ENCODE peak calls at places on chromosomes 13 and 19, in eight cellular contexts. One of them, this sample, is unnamed.
A peak's percentile ranks its signal among the peaks of the same experiment; 100 is the strongest.

GRCh38 chr13:33033361-33033812 is 17.2 kb downstream of the KL start:
- DNase-seq in GM06990: no peak
- DNase-seq in GM12865: peak; percentile 83
- DNase-seq in sigmoid colon: peak; percentile 68
- DNase-seq in fibroblast of mammary gland: no peak
- DNase-seq in thoracic aorta: no peak
- DNase-seq in AG04450: no peak
- DNase-seq in tibial artery: no peak
- DNase-seq in this sample: no peak

GRCh38 chr13:108957369-108958012 is 328.1 kb downstream of the MYO16 start:
- DNase-seq in AG04450: peak; percentile 55
- DNase-seq in GM06990: no peak
- DNase-seq in thoracic aorta: no peak
- DNase-seq in fibroblast of mammary gland: peak; percentile 93
- DNase-seq in tibial artery: no peak
- DNase-seq in sigmoid colon: peak; percentile 69
- DNase-seq in GM12865: no peak
- DNase-seq in this sample: peak; percentile 89

GRCh38 chr13:57633950-57634828 is 2.6 kb downstream of the PCDH17 start:
- DNase-seq in thoracic aorta: no peak
- DNase-seq in GM06990: no peak
- DNase-seq in AG04450: no peak
- DNase-seq in sigmoid colon: peak; percentile 61
- DNase-seq in GM12865: no peak
- DNase-seq in fibroblast of mammary gland: no peak
- DNase-seq in tibial artery: peak; percentile 25
- DNase-seq in this sample: no peak

GRCh38 chr19:15550847-15551182 is 42.5 kb downstream of the CYP4F22 start:
- DNase-seq in GM12865: no peak
- DNase-seq in AG04450: no peak
- DNase-seq in fibroblast of mammary gland: no peak
- DNase-seq in sigmoid colon: no peak
- DNase-seq in thoracic aorta: no peak
- DNase-seq in GM06990: no peak
- DNase-seq in tibial artery: no peak
- DNase-seq in this sample: no peak

GRCh38 chr13:111460548-111461444 is 140.4 kb downstream of the TEX29 start:
- DNase-seq in fibroblast of mammary gland: peak; percentile 50
- DNase-seq in tibial artery: no peak
- DNase-seq in GM06990: no peak
- DNase-seq in thoracic aorta: no peak
- DNase-seq in AG04450: peak; percentile 24
- DNase-seq in sigmoid colon: peak; percentile 64
- DNase-seq in GM12865: peak; percentile 12
- DNase-seq in this sample: peak; percentile 1

GRCh38 chr19:38134538-38135149 is 89.4 kb downstream of the DPF1 start:
- DNase-seq in thoracic aorta: no peak
- DNase-seq in fibroblast of mammary gland: peak; percentile 59
- DNase-seq in GM12865: peak; percentile 63
- DNase-seq in GM06990: no peak
- DNase-seq in sigmoid colon: no peak
- DNase-seq in tibial artery: no peak
- DNase-seq in AG04450: no peak
- DNase-seq in this sample: peak; percentile 62

GRCh38 chr19:46383171-46383815 is 30.1 kb downstream of the CCDC8 start:
- DNase-seq in fibroblast of mammary gland: no peak
- DNase-seq in tibial artery: no peak
- DNase-seq in GM12865: no peak
- DNase-seq in AG04450: no peak
- DNase-seq in sigmoid colon: peak; percentile 30
- DNase-seq in thoracic aorta: no peak
- DNase-seq in GM06990: no peak
- DNase-seq in this sample: no peak

GRCh38 chr19:17946965-17947784 is 14.4 kb downstream of the CCDC124 start:
- DNase-seq in GM12865: no peak
- DNase-seq in tibial artery: no peak
- DNase-seq in sigmoid colon: no peak
- DNase-seq in AG04450: no peak
- DNase-seq in thoracic aorta: no peak
- DNase-seq in GM06990: peak; percentile 73
- DNase-seq in fibroblast of mammary gland: no peak
- DNase-seq in this sample: no peak

GRCh38 chr19:1952635-1953034 is 11.7 kb downstream of the CSNK1G2 start:
- DNase-seq in sigmoid colon: no peak
- DNase-seq in tibial artery: no peak
- DNase-seq in fibroblast of mammary gland: peak; percentile 49
- DNase-seq in GM12865: no peak
- DNase-seq in GM06990: no peak
- DNase-seq in thoracic aorta: no peak
- DNase-seq in AG04450: no peak
- DNase-seq in this sample: no peak

GRCh38 chr19:46609511-46610412 is 8.6 kb downstream of the CALM3 start:
- DNase-seq in GM06990: no peak
- DNase-seq in fibroblast of mammary gland: no peak
- DNase-seq in AG04450: no peak
- DNase-seq in tibial artery: no peak
- DNase-seq in GM12865: no peak
- DNase-seq in thoracic aorta: no peak
- DNase-seq in sigmoid colon: peak; percentile 60
- DNase-seq in this sample: no peak

GRCh38 chr19:21767065-21767800 is at the start of gene ZNF100:
- DNase-seq in tibial artery: peak; percentile 94
- DNase-seq in thoracic aorta: peak; percentile 77
- DNase-seq in GM06990: peak; percentile 87
- DNase-seq in fibroblast of mammary gland: peak; percentile 92
- DNase-seq in GM12865: peak; percentile 96
- DNase-seq in AG04450: peak; percentile 82
- DNase-seq in sigmoid colon: peak; percentile 96
- DNase-seq in this sample: peak; percentile 92

GRCh38 chr13:40116008-40116407 is 460.5 kb downstream of the COG6 start:
- DNase-seq in thoracic aorta: no peak
- DNase-seq in GM12865: peak; percentile 62
- DNase-seq in GM06990: no peak
- DNase-seq in tibial artery: no peak
- DNase-seq in sigmoid colon: no peak
- DNase-seq in AG04450: no peak
- DNase-seq in fibroblast of mammary gland: peak; percentile 96
- DNase-seq in this sample: peak; percentile 90

GRCh38 chr13:113840541-113841354 is 23.1 kb downstream of the GAS6 start:
- DNase-seq in AG04450: no peak
- DNase-seq in tibial artery: no peak
- DNase-seq in GM12865: no peak
- DNase-seq in GM06990: no peak
- DNase-seq in sigmoid colon: no peak
- DNase-seq in fibroblast of mammary gland: no peak
- DNase-seq in thoracic aorta: no peak
- DNase-seq in this sample: peak; percentile 41

GRCh38 chr19:5172859-5173577 is 167.6 kb downstream of the PTPRS start:
- DNase-seq in tibial artery: peak; percentile 58
- DNase-seq in fibroblast of mammary gland: peak; percentile 98
- DNase-seq in AG04450: peak; percentile 72
- DNase-seq in GM12865: no peak
- DNase-seq in GM06990: no peak
- DNase-seq in thoracic aorta: peak; percentile 32
- DNase-seq in sigmoid colon: no peak
- DNase-seq in this sample: peak; percentile 96

GRCh38 chr13:63408227-63409202 is 1992.9 kb upstream of the PCDH20 start:
- DNase-seq in thoracic aorta: no peak
- DNase-seq in GM12865: no peak
- DNase-seq in AG04450: no peak
- DNase-seq in fibroblast of mammary gland: peak; percentile 31
- DNase-seq in sigmoid colon: no peak
- DNase-seq in GM06990: no peak
- DNase-seq in tibial artery: no peak
- DNase-seq in this sample: no peak

GRCh38 chr13:80604094-80604493 is 263.2 kb upstream of the SPRY2 start:
- DNase-seq in tibial artery: no peak
- DNase-seq in fibroblast of mammary gland: peak; percentile 39
- DNase-seq in GM06990: no peak
- DNase-seq in sigmoid colon: peak; percentile 70
- DNase-seq in GM12865: no peak
- DNase-seq in AG04450: no peak
- DNase-seq in thoracic aorta: no peak
- DNase-seq in this sample: no peak

GRCh38 chr13:80605743-80606142 is 264.8 kb upstream of the SPRY2 start:
- DNase-seq in AG04450: no peak
- DNase-seq in GM06990: no peak
- DNase-seq in GM12865: no peak
- DNase-seq in fibroblast of mammary gland: no peak
- DNase-seq in sigmoid colon: no peak
- DNase-seq in tibial artery: no peak
- DNase-seq in thoracic aorta: no peak
- DNase-seq in this sample: no peak

GRCh38 chr13:80605007-80605406 is 264.1 kb upstream of the SPRY2 start:
- DNase-seq in thoracic aorta: no peak
- DNase-seq in sigmoid colon: no peak
- DNase-seq in GM06990: no peak
- DNase-seq in fibroblast of mammary gland: no peak
- DNase-seq in tibial artery: no peak
- DNase-seq in AG04450: no peak
- DNase-seq in GM12865: no peak
- DNase-seq in this sample: no peak

GRCh38 chr13:80599765-80600164 is 258.8 kb upstream of the SPRY2 start:
- DNase-seq in tibial artery: no peak
- DNase-seq in AG04450: no peak
- DNase-seq in GM06990: no peak
- DNase-seq in GM12865: no peak
- DNase-seq in fibroblast of mammary gland: peak; percentile 28
- DNase-seq in sigmoid colon: no peak
- DNase-seq in thoracic aorta: no peak
- DNase-seq in this sample: no peak

GRCh38 chr13:80603351-80603750 is 262.4 kb upstream of the SPRY2 start:
- DNase-seq in tibial artery: no peak
- DNase-seq in fibroblast of mammary gland: peak; percentile 51
- DNase-seq in sigmoid colon: no peak
- DNase-seq in GM06990: no peak
- DNase-seq in thoracic aorta: no peak
- DNase-seq in AG04450: no peak
- DNase-seq in GM12865: no peak
- DNase-seq in this sample: no peak
- H3K4me3 ChIP-seq in tibial artery: no peak overlapping the region
- H3K4me3 ChIP-seq in fibroblast of mammary gland: no peak overlapping the region
- H3K4me3 ChIP-seq in sigmoid colon: no peak overlapping the region
- H3K4me3 ChIP-seq in GM06990: no peak overlapping the region
- H3K4me3 ChIP-seq in thoracic aorta: no peak overlapping the region
- H3K4me3 ChIP-seq in AG04450: no peak overlapping the region
- H3K4me3 ChIP-seq in GM12865: no peak overlapping the region
- H3K4me3 ChIP-seq in this sample: no peak overlapping the region

DNA sequence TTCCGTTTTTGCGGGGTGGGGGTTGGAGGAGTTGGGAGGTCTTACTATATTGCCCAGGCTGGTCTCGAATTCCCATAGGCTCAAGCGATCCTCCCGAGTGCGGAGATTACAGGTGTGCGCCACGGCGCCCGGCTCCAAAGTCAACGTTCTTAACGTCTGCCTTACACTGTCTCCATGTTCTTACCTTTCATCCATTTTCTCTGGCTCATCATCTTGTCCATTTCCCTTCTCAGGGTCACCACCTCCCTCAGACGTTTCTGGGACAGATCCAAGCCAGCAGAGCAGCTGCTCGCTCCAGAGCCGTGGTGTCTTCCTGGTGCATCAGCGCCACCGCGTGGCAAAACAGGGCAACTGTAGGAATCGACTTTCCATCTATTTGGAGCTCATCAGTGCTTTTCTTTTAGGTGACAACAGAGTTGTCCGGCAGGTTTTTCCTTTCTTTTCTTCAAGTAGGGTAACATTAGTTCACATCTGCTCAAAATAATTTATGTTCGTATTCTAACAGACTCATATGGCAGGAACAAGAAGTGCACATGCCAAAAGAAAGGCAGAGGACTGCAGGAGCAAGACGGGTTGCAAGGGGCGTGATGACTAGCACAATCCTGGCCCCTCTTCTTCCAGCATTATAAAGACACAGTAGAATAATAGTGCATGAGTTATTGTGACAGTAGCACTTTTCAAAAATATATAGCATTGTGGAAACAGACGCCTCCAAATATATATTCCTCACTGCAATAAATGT is 103.1 kb upstream of the ABCC4 start:
- DNase-seq in fibroblast of mammary gland: peak; percentile 81
- DNase-seq in GM06990: peak; percentile 66
- DNase-seq in GM12865: peak; percentile 88
- DNase-seq in thoracic aorta: peak; percentile 13
- DNase-seq in tibial artery: peak; percentile 78
- DNase-seq in sigmoid colon: peak; percentile 91
- DNase-seq in AG04450: peak; percentile 55
- DNase-seq in this sample: peak; percentile 76
- TF ChIP-seq CTCF in fibroblast of mammary gland: peak; percentile 93
- TF ChIP-seq CTCF in GM06990: peak; percentile 88
- TF ChIP-seq CTCF in GM12865: peak; percentile 86
- TF ChIP-seq CTCF in thoracic aorta: peak; percentile 93
- TF ChIP-seq CTCF in tibial artery: peak; percentile 89
- TF ChIP-seq CTCF in sigmoid colon: peak; percentile 87
- TF ChIP-seq CTCF in AG04450: peak; percentile 93
- TF ChIP-seq CTCF in this sample: peak; percentile 94

GRCh38 chr19:13833330-13834265 is 38.4 kb downstream of the ZSWIM4 start:
- DNase-seq in thoracic aorta: peak; percentile 77
- DNase-seq in sigmoid colon: peak; percentile 99
- DNase-seq in AG04450: peak; percentile 53
- DNase-seq in tibial artery: peak; percentile 95
- DNase-seq in fibroblast of mammary gland: peak; percentile 85
- DNase-seq in GM06990: peak; percentile 90
- DNase-seq in GM12865: peak; percentile 94
- DNase-seq in this sample: peak; percentile 85
- H3K4me3 ChIP-seq in thoracic aorta: peak overlapping the region; percentile 38
- H3K4me3 ChIP-seq in sigmoid colon: peak overlapping the region; percentile 24
- H3K4me3 ChIP-seq in AG04450: peak overlapping the region; percentile 27
- H3K4me3 ChIP-seq in tibial artery: peak overlapping the region; percentile 21
- H3K4me3 ChIP-seq in fibroblast of mammary gland: peak overlapping the region; percentile 4
- H3K4me3 ChIP-seq in GM06990: peak overlapping the region; percentile 55
- H3K4me3 ChIP-seq in GM12865: peak overlapping the region; percentile 59
- H3K4me3 ChIP-seq in this sample: no peak overlapping the region

GRCh38 chr19:8302734-8303133 is 5.4 kb downstream of the CD320 start:
- DNase-seq in tibial artery: no peak
- DNase-seq in GM12865: no peak
- DNase-seq in fibroblast of mammary gland: no peak
- DNase-seq in GM06990: no peak
- DNase-seq in sigmoid colon: no peak
- DNase-seq in thoracic aorta: no peak
- DNase-seq in AG04450: no peak
- DNase-seq in this sample: no peak
- TF ChIP-seq CTCF in tibial artery: no peak
- TF ChIP-seq CTCF in GM12865: no peak
- TF ChIP-seq CTCF in fibroblast of mammary gland: no peak
- TF ChIP-seq CTCF in GM06990: no peak
- TF ChIP-seq CTCF in sigmoid colon: no peak
- TF ChIP-seq CTCF in thoracic aorta: no peak
- TF ChIP-seq CTCF in AG04450: no peak
- TF ChIP-seq CTCF in this sample: no peak

DNA sequence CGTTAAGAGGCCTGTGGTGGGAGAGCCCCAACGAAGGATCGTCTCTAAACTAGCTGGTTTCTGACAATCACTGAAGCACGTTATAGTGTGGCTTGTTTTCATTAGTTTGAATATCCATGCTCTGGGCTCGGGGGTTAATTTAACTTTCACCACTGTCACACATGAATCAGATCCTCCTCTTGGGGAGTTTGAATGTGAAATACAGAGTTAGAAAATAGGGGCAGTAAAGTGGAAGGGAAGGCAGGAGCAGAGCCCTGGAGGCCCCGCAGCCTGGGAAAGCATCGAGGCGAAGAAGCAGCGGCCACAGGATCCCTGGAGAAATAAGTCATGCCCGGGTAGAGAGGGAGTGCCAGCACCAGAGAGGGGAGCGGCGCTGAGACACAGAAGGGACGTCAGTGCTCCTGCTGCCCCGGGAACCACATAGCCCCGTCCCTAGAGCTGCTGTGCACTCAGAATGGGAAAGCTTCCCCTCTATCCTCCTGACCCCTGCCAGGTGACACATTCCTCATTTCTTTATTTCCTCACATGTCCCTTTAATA is 31.2 kb upstream of the AMER2 start:
- DNase-seq in tibial artery: no peak
- DNase-seq in AG04450: no peak
- DNase-seq in fibroblast of mammary gland: no peak
- DNase-seq in sigmoid colon: no peak
- DNase-seq in GM06990: no peak
- DNase-seq in GM12865: no peak
- DNase-seq in thoracic aorta: no peak
- DNase-seq in this sample: no peak
- H3K4me3 ChIP-seq in tibial artery: no peak overlapping the region
- H3K4me3 ChIP-seq in AG04450: no peak overlapping the region
- H3K4me3 ChIP-seq in fibroblast of mammary gland: no peak overlapping the region
- H3K4me3 ChIP-seq in sigmoid colon: no peak overlapping the region
- H3K4me3 ChIP-seq in GM06990: no peak overlapping the region
- H3K4me3 ChIP-seq in GM12865: no peak overlapping the region
- H3K4me3 ChIP-seq in thoracic aorta: no peak overlapping the region
- H3K4me3 ChIP-seq in this sample: no peak overlapping the region

This sample was measured in epithelial cell of esophagus.